ENCODE peak calls at places on chromosome 15, in six cellular contexts. K, R, B, S, V and T are unnamed samples.

GRCh38 chr15:29924750-29925149 is 102.5 kb upstream of the TJP1 start:
- DNase-seq in K (peak; percentile 79), R (no peak), B (no peak), S (peak; percentile 72), V (no peak), T (peak; percentile 90)

GRCh38 chr15:56040081-56041035 is 46.9 kb upstream of the NEDD4 start:
- DNase-seq in K (peak; percentile 94), R (peak; percentile 22), B (no peak), S (peak; percentile 97), V (no peak), T (peak; percentile 98)

GRCh38 chr15:34663101-34663500 is 79.7 kb upstream of the GOLGA8B start:
- DNase-seq in K (no peak), R (no peak), B (no peak), S (no peak), V (no peak), T (no peak)

GRCh38 chr15:49621327-49622210 is 721 bp downstream of the DTWD1 start:
- DNase-seq in K (no peak), R (no peak), B (no peak), S (peak; percentile 19), V (peak; percentile 8), T (peak; percentile 46)

GRCh38 chr15:47374222-47374621 is 343.1 kb upstream of the SEMA6D start:
- DNase-seq in K (peak; percentile 12), R (no peak), B (no peak), S (peak; percentile 49), V (no peak), T (peak; percentile 12)

GRCh38 chr15:80988148-80988796 is 1.3 kb downstream of the MESD start:
- DNase-seq in K (no peak), R (no peak), B (no peak), S (peak; percentile 12), V (no peak), T (no peak)

GRCh38 chr15:91853968-91854943 is 748 bp downstream of the SLCO3A1 start:
- DNase-seq in K (no peak), R (peak; percentile 74), B (no peak), S (no peak), V (peak; percentile 19), T (no peak)

GRCh38 chr15:78101423-78102105 is 9.2 kb downstream of the SH2D7 start:
- DNase-seq in K (no peak), R (no peak), B (no peak), S (no peak), V (no peak), T (no peak)

GRCh38 chr15:63856711-63857458 is 23.1 kb upstream of the HERC1 start:
- DNase-seq in K (peak; percentile 55), R (no peak), B (no peak), S (peak; percentile 59), V (no peak), T (peak; percentile 55)

GRCh38 chr15:27201425-27201824 is 230.4 kb downstream of the GABRG3 start:
- DNase-seq in K (no peak), R (no peak), B (no peak), S (no peak), V (no peak), T (no peak)

GRCh38 chr15:92930061-92930460 is 29.9 kb downstream of the CHD2 start:
- DNase-seq in K (no peak), R (no peak), B (no peak), S (peak; percentile 65), V (no peak), T (no peak)

GRCh38 chr15:56744701-56745683 is 11.7 kb upstream of the ZNF280D start:
- DNase-seq in K (no peak), R (no peak), B (no peak), S (peak; percentile 63), V (no peak), T (no peak)

GRCh38 chr15:101453123-101454120 is 36.1 kb downstream of the PCSK6 start:
- DNase-seq in K (no peak), R (no peak), B (no peak), S (no peak), V (no peak), T (no peak)

GRCh38 chr15:44296625-44297524 is 8.4 kb downstream of the GOLM2 start:
- DNase-seq in K (peak; percentile 50), R (no peak), B (no peak), S (peak; percentile 81), V (peak; percentile 9), T (peak; percentile 72)

GRCh38 chr15:74053941-74054529 is 28.3 kb downstream of the GOLGA6A start:
- DNase-seq in K (peak; percentile 27), R (peak; percentile 79), B (peak; percentile 27), S (peak; percentile 72), V (peak; percentile 76), T (peak; percentile 79)

GRCh38 chr15:33985287-33985686 is 17.0 kb downstream of the CHRM5 start:
- DNase-seq in K (peak; percentile 90), R (no peak), B (no peak), S (peak; percentile 98), V (no peak), T (peak; percentile 29)